ENCODE peak calls at places on chromosome 18, in six cellular contexts. P is thoracic aorta, E is putamen, W is GM10248, A is cardiac muscle cell, L is mesothelial cell of epicardium. N is an unnamed sample.

GRCh38 chr18:24837065-24837464 is 376.6 kb downstream of the HRH4 start:
- DNase-seq in W (no peak), A (peak; percentile 7), P (no peak), L (no peak), E (no peak), N (no peak)

GRCh38 chr18:34913837-34914755 is 127.1 kb upstream of the MAPRE2 start:
- DNase-seq in A (peak; percentile 46), P (no peak), W (no peak), E (peak; percentile 84), L (no peak), N (no peak)

GRCh38 chr18:22320155-22320554 is 97.6 kb downstream of the CTAGE1 start:
- DNase-seq in P (no peak), W (no peak), E (no peak), L (no peak), A (no peak), N (no peak)

GRCh38 chr18:54734059-54734458 is 94.2 kb upstream of the RAB27B start:
- DNase-seq in P (no peak), W (no peak), A (peak; percentile 90), E (no peak), L (no peak), N (no peak)

GRCh38 chr18:13043066-13043465 is 51.9 kb downstream of the CEP192 start:
- DNase-seq in P (no peak), A (no peak), L (no peak), E (no peak), W (no peak), N (no peak)

GRCh38 chr18:80159713-80160636 is 50.9 kb downstream of the ADNP2 start:
- DNase-seq in L (no peak), W (peak; percentile 82), P (no peak), E (no peak), A (peak; percentile 53), N (no peak)

GRCh38 chr18:24277516-24277915 is 120.1 kb downstream of the OSBPL1A start:
- DNase-seq in W (no peak), E (no peak), P (no peak), L (no peak), A (no peak), N (no peak)

GRCh38 chr18:10139783-10140410 is 226.1 kb downstream of the VAPA start:
- DNase-seq in E (no peak), A (peak; percentile 52), P (no peak), W (no peak), L (no peak), N (no peak)

GRCh38 chr18:11154983-11155759 is 5.8 kb upstream of the PIEZO2 start:
- DNase-seq in A (no peak), E (no peak), L (no peak), W (no peak), P (no peak), N (no peak)

GRCh38 chr18:34632323-34632722 is 77.8 kb upstream of the DTNA start:
- DNase-seq in E (no peak), W (no peak), L (no peak), A (no peak), P (no peak), N (no peak)

GRCh38 chr18:34222396-34223163 is 2.1 kb downstream of the NOL4 start:
- DNase-seq in A (no peak), W (peak; percentile 23), E (peak; percentile 39), P (no peak), L (peak; percentile 54), N (peak; percentile 13)

GRCh38 chr18:60019463-60019840 is 119.7 kb downstream of the PMAIP1 start:
- DNase-seq in L (no peak), W (no peak), P (no peak), A (peak; percentile 51), E (no peak), N (no peak)

GRCh38 chr18:62183578-62184195 is 3.2 kb downstream of the PIGN start:
- DNase-seq in P (no peak), W (peak; percentile 25), L (no peak), E (peak; percentile 34), A (peak; percentile 72), N (peak; percentile 55)

GRCh38 chr18:44943201-44943881 is 262.7 kb downstream of the SETBP1 start:
- DNase-seq in L (no peak), P (no peak), E (no peak), A (peak; percentile 47), W (no peak), N (no peak)

GRCh38 chr18:41131050-41131449 is 824.0 kb upstream of the PIK3C3 start:
- DNase-seq in A (no peak), L (no peak), W (no peak), E (no peak), P (no peak), N (no peak)

GRCh38 chr18:50817898-50818250 is 1.9 kb downstream of the MRO start:
- DNase-seq in W (no peak), E (no peak), P (no peak), A (peak; percentile 87), L (no peak), N (no peak)

GRCh38 chr18:13261658-13262357 is 43.2 kb downstream of the LDLRAD4 start:
- DNase-seq in A (no peak), P (no peak), E (no peak), W (no peak), L (no peak), N (no peak)

GRCh38 chr18:30743033-30743432 is 299.5 kb downstream of the DSC3 start:
- DNase-seq in E (no peak), A (no peak), W (no peak), P (no peak), L (no peak), N (no peak)

GRCh38 chr18:26708814-26709717 is 156.4 kb downstream of the AQP4 start:
- DNase-seq in A (no peak), P (no peak), E (no peak), L (no peak), W (no peak), N (peak; percentile 47)

GRCh38 chr18:44079602-44080001 is 601.1 kb upstream of the SETBP1 start:
- DNase-seq in L (no peak), A (peak; percentile 91), E (no peak), P (no peak), W (no peak), N (no peak)

GRCh38 chr18:48230459-48231113 is 178.6 kb downstream of the ZBTB7C start:
- DNase-seq in A (peak; percentile 74), L (peak; percentile 63), P (no peak), E (peak; percentile 21), W (peak; percentile 61), N (peak; percentile 32)

N was measured in HAP-1.